ENCODE peak calls at places on chromosomes 11 and 22, in eight cellular contexts. Q is fibroblast of lung, W is PC-3, S is left ventricle myocardium inferior, Y is lower lobe of right lung, Z is adrenal gland, A is A549, H is trophoblast cell. I is an unnamed sample. For H3K4me1, the result is how much of the 10 kb centered on the place peaks cover.

GRCh38 chr22:29346659-29347058 is 31.2 kb upstream of the RASL10A start:
- DNase-seq in Q (no peak), W (no peak), S (no peak), Y (no peak), Z (no peak), A (no peak), H (no peak), I (no peak)

GRCh38 chr11:134385774-134386565 is 26.1 kb downstream of the B3GAT1 start:
- DNase-seq in Q (no peak), W (peak), S (no peak), Y (no peak), Z (no peak), A (no peak), H (no peak), I (no peak)

GRCh38 chr11:76769645-76770586 is 13.2 kb upstream of the TSKU start:
- DNase-seq in Q (peak), W (peak), S (no peak), Y (no peak), Z (peak), A (peak), H (no peak), I (peak)

GRCh38 chr11:106880121-106880520 is 138.2 kb downstream of the GUCY1A2 start:
- DNase-seq in Q (no peak), W (no peak), S (no peak), Y (no peak), Z (no peak), A (no peak), H (no peak), I (no peak)

GRCh38 chr22:24845036-24845918 is 39.3 kb downstream of the SGSM1 start:
- DNase-seq in Q (no peak), W (peak), S (no peak), Y (no peak), Z (peak), A (no peak), H (peak), I (no peak)

GRCh38 chr11:111561801-111562325 is 21.3 kb downstream of the LAYN start:
- DNase-seq in Q (peak), W (peak), S (no peak), Y (no peak), Z (no peak), A (no peak), H (peak), I (no peak)

GRCh38 chr11:78251083-78251699 is 62.5 kb downstream of the USP35 start:
- DNase-seq in Q (peak), W (peak), S (no peak), Y (no peak), Z (no peak), A (no peak), H (no peak), I (no peak)

GRCh38 chr11:131666617-131667016 is 296.2 kb downstream of the NTM start:
- DNase-seq in Q (peak), W (no peak), S (no peak), Y (no peak), Z (no peak), A (no peak), H (peak), I (no peak)

GRCh38 chr22:10778296-10778814 is 4749.6 kb upstream of the OR11H1 start:
- DNase-seq in Q (no peak), W (no peak), S (no peak), Y (no peak), Z (no peak), A (no peak), H (no peak), I (no peak)

GRCh38 chr11:779120-779954 is 2.0 kb upstream of the GATD1 start:
- DNase-seq in Q (no peak), W (no peak), S (no peak), Y (peak), Z (no peak), A (no peak), H (no peak), I (no peak)

GRCh38 chr11:122163420-122163819 is 47.4 kb upstream of the BLID start:
- DNase-seq in Q (no peak), W (peak), S (no peak), Y (no peak), Z (no peak), A (no peak), H (no peak), I (no peak)

GRCh38 chr22:33865996-33866395 is 54.3 kb downstream of the LARGE1 start:
- DNase-seq in Q (no peak), W (no peak), S (no peak), Y (no peak), Z (no peak), A (no peak), H (no peak), I (peak)

GRCh38 chr11:62479631-62480201 is 60.9 kb downstream of the SCGB1A1 start:
- DNase-seq in Q (no peak), W (no peak), S (no peak), Y (no peak), Z (no peak), A (no peak), H (peak), I (no peak)

GRCh38 chr11:108135845-108136599 is 14.7 kb downstream of the ACAT1 start:
- DNase-seq in Q (peak), W (peak), S (no peak), Y (no peak), Z (no peak), A (no peak), H (no peak), I (no peak)

GRCh38 chr22:25563757-25564319 is 637 bp upstream of the GRK3 start:
- DNase-seq in Q (no peak), W (no peak), S (no peak), Y (peak), Z (peak), A (no peak), H (peak), I (peak)

GRCh38 chr11:36002796-36003195 is 58.9 kb downstream of the LDLRAD3 start:
- DNase-seq in Q (no peak), W (no peak), S (no peak), Y (no peak), Z (no peak), A (no peak), H (no peak), I (no peak)

GRCh38 chr22:43879901-43880742 is 11.7 kb downstream of the PNPLA5 start:
- DNase-seq in Q (no peak), W (no peak), S (no peak), Y (no peak), Z (no peak), A (no peak), H (no peak), I (peak)

GRCh38 chr11:1805525-1805924 is 29.3 kb upstream of the SYT8 start:
- DNase-seq in Q (no peak), W (no peak), S (no peak), Y (no peak), Z (peak), A (no peak), H (no peak), I (no peak)

GRCh38 chr11:75792127-75792731 is 22.8 kb upstream of the UVRAG start:
- DNase-seq in Q (no peak), W (no peak), S (no peak), Y (no peak), Z (no peak), A (no peak), H (no peak), I (no peak)

GRCh38 chr11:61567286-61568061 is 13.4 kb downstream of the SYT7 start:
- DNase-seq in Q (peak), W (peak), S (peak), Y (peak), Z (peak), A (peak), H (peak), I (peak)

GRCh38 chr11:106389096-106389495 is 311.6 kb downstream of the AASDHPPT start:
- DNase-seq in Q (peak), W (peak), S (no peak), Y (no peak), Z (no peak), A (no peak), H (peak), I (no peak)

GRCh38 chr22:23190526-23190925 is 10.2 kb downstream of the BCR start:
- DNase-seq in Q (no peak), W (no peak), S (peak), Y (no peak), Z (no peak), A (no peak), H (no peak), I (no peak)

GRCh38 chr11:75588067-75588481 is 26.0 kb downstream of the SERPINH1 start:
- DNase-seq in Q (no peak), W (no peak), S (no peak), Y (no peak), Z (peak), A (no peak), H (no peak), I (no peak)

GRCh38 chr11:78796956-78797355 is 222.3 kb upstream of the NARS2 start:
- DNase-seq in Q (peak), W (peak), S (no peak), Y (no peak), Z (no peak), A (no peak), H (no peak), I (no peak)

DNA sequence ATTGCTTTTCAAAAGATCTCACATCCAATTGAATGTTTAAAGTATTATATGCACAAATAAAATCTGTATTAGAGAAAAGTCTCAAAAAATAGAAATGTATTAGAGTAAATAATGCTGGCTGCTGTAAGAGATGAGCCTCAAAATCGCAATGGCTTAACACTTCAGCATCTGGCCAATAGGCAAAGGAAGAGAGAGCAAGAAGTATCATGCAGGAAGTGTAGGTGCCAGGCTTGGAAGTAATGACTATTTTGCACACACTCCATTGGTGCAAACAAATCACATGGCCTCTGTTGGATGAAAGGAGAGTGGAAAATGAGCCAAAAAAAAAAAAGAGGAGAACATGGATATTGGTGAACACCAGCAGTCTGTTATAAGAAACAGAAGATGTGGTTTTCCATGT is 193.0 kb upstream of the E2F8 start:
- DNase-seq in Q (no peak), W (no peak), S (no peak), Y (no peak), Z (no peak), A (no peak), H (no peak), I (no peak)
- H3K4me1 ChIP-seq in Q (under half), W (under half), S (under half), Y (under half), Z (under half), A (under half), H (under half), I (under half)

DNA sequence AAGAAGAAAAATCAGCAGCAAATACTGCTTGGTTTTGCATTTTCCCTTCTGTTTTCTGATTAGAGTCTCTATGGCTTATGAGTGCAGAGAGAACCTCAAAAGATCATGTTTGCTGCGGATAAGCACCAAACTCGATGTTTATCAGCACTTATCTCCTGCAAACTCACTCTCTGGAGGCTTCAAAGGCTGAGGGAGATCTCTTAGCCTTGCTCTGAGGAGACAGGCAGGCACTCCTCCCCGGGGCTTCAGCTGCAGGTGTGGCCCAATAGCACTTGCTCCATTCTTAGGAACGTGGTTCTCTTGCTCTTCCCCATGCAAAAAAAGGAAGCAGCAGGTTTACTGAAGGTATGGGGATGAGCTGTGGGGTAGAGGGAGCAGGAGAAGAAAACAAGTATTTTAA is 45.1 kb downstream of the FLI1 start:
- DNase-seq in Q (no peak), W (no peak), S (no peak), Y (no peak), Z (no peak), A (no peak), H (peak), I (no peak)
- H3K4me3 ChIP-seq in Q (no peak), W (no peak), S (no peak), Y (no peak), Z (no peak), A (no peak), H (no peak), I (no peak)

DNA sequence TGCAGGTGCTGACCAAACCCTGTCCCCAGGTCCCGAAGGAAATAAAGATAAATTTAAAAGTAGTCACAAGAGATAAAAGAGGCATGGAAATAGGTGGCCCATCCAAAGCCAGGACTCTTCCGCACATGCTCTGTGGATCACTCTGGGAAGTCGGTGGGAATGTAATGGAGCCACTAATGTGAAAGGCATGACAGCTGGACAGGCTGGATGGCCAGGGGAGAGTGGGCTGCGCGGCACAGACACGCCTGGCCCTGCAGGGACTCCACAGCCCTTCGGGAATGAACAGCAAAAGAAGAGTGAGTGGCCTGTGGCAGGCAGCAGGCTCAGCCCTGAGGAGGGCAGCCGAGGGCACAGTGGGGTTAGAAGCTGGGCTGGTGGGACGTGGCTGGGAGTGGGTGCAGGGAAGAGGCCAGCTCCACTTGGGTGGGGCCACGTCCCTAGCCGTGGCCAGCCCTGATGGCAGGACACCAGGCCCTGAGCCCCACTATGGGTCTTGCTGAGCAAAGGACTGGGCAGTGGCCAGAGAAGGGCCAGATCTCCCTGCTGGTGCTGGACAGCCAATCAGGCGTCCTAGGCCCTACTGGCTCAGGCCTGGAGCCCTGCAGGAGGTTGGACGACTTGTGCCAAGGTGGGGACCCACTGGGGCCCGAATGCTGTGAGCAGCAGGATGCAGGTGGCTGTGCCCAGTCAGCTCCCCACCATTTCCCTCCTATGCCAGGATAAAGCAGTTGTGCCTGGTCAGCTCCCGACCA is 31.3 kb upstream of the GNB1L start:
- DNase-seq in Q (no peak), W (no peak), S (no peak), Y (peak), Z (no peak), A (no peak), H (peak), I (peak)
- H3K4me1 ChIP-seq in Q (under half), W (under half), S (under half), Y (under half), Z (under half), A (under half), H (under half), I (under half)

GRCh38 chr11:9581556-9582161 is 8.2 kb downstream of the WEE1 start:
- DNase-seq in Q (no peak), W (no peak), S (no peak), Y (no peak), Z (no peak), A (no peak), H (no peak), I (no peak)
- H3K4me3 ChIP-seq in Q (no peak), W (no peak), S (no peak), Y (no peak), Z (no peak), A (no peak), H (no peak), I (no peak)

GRCh38 chr11:65380460-65381126 is 1.9 kb downstream of the SLC25A45 start:
- DNase-seq in Q (no peak), W (no peak), S (no peak), Y (no peak), Z (no peak), A (no peak), H (no peak), I (no peak)
- H3K4me1 ChIP-seq in Q (under half), W (under half), S (half or more), Y (half or more), Z (under half), A (half or more), H (under half), I (under half)